ENCODE peak calls at places on chromosomes 12 and 14, in seven cellular contexts. One of them, this sample, is unnamed.

GRCh38 chr14:71555654-71556559 is 376.3 kb upstream of the RGS6 start:
- DNase-seq in prostate gland: no peak
- DNase-seq in mesothelial cell of epicardium: no peak
- DNase-seq in fibroblast of lung: no peak
- DNase-seq in stimulated activated CD4-positive, alpha-beta T cell treated with anti-CD3 and anti-CD28 coated beads, Interleukin-15, amount 100 ng/mL, for 1 hour: no peak
- DNase-seq in kidney glomerular epithelial cell: peak; percentile 8
- DNase-seq in GM04504: peak; percentile 21
- DNase-seq in this sample: peak; percentile 30

GRCh38 chr12:124767075-124767821 is 96.4 kb downstream of the SCARB1 start:
- DNase-seq in prostate gland: peak; percentile 61
- DNase-seq in mesothelial cell of epicardium: peak; percentile 80
- DNase-seq in fibroblast of lung: peak; percentile 58
- DNase-seq in stimulated activated CD4-positive, alpha-beta T cell treated with anti-CD3 and anti-CD28 coated beads, Interleukin-15, amount 100 ng/mL, for 1 hour: peak; percentile 69
- DNase-seq in kidney glomerular epithelial cell: peak; percentile 75
- DNase-seq in GM04504: no peak
- DNase-seq in this sample: no peak

GRCh38 chr12:62865860-62866407 is 69.0 kb downstream of the PPM1H start:
- DNase-seq in prostate gland: no peak
- DNase-seq in mesothelial cell of epicardium: no peak
- DNase-seq in fibroblast of lung: peak; percentile 22
- DNase-seq in stimulated activated CD4-positive, alpha-beta T cell treated with anti-CD3 and anti-CD28 coated beads, Interleukin-15, amount 100 ng/mL, for 1 hour: no peak
- DNase-seq in kidney glomerular epithelial cell: no peak
- DNase-seq in GM04504: no peak
- DNase-seq in this sample: no peak

GRCh38 chr12:5096241-5096880 is 52.7 kb downstream of the KCNA5 start:
- DNase-seq in prostate gland: no peak
- DNase-seq in mesothelial cell of epicardium: no peak
- DNase-seq in fibroblast of lung: peak; percentile 74
- DNase-seq in stimulated activated CD4-positive, alpha-beta T cell treated with anti-CD3 and anti-CD28 coated beads, Interleukin-15, amount 100 ng/mL, for 1 hour: no peak
- DNase-seq in kidney glomerular epithelial cell: no peak
- DNase-seq in GM04504: no peak
- DNase-seq in this sample: no peak

GRCh38 chr12:69000069-69000468 is 67.1 kb upstream of the CPM start:
- DNase-seq in prostate gland: no peak
- DNase-seq in mesothelial cell of epicardium: no peak
- DNase-seq in fibroblast of lung: no peak
- DNase-seq in stimulated activated CD4-positive, alpha-beta T cell treated with anti-CD3 and anti-CD28 coated beads, Interleukin-15, amount 100 ng/mL, for 1 hour: no peak
- DNase-seq in kidney glomerular epithelial cell: no peak
- DNase-seq in GM04504: no peak
- DNase-seq in this sample: no peak

GRCh38 chr12:23771230-23771949 is 178.1 kb downstream of the SOX5 start:
- DNase-seq in prostate gland: no peak
- DNase-seq in mesothelial cell of epicardium: no peak
- DNase-seq in fibroblast of lung: no peak
- DNase-seq in stimulated activated CD4-positive, alpha-beta T cell treated with anti-CD3 and anti-CD28 coated beads, Interleukin-15, amount 100 ng/mL, for 1 hour: no peak
- DNase-seq in kidney glomerular epithelial cell: no peak
- DNase-seq in GM04504: no peak
- DNase-seq in this sample: no peak

GRCh38 chr14:39268393-39268792 is 34.7 kb downstream of the MIA2 start:
- DNase-seq in prostate gland: no peak
- DNase-seq in mesothelial cell of epicardium: no peak
- DNase-seq in fibroblast of lung: peak; percentile 27
- DNase-seq in stimulated activated CD4-positive, alpha-beta T cell treated with anti-CD3 and anti-CD28 coated beads, Interleukin-15, amount 100 ng/mL, for 1 hour: no peak
- DNase-seq in kidney glomerular epithelial cell: peak; percentile 8
- DNase-seq in GM04504: no peak
- DNase-seq in this sample: no peak

GRCh38 chr12:4112734-4113396 is 160.7 kb upstream of the CCND2 start:
- DNase-seq in prostate gland: no peak
- DNase-seq in mesothelial cell of epicardium: no peak
- DNase-seq in fibroblast of lung: peak; percentile 40
- DNase-seq in stimulated activated CD4-positive, alpha-beta T cell treated with anti-CD3 and anti-CD28 coated beads, Interleukin-15, amount 100 ng/mL, for 1 hour: no peak
- DNase-seq in kidney glomerular epithelial cell: no peak
- DNase-seq in GM04504: no peak
- DNase-seq in this sample: no peak

GRCh38 chr12:74538491-74539258 is 1.0 kb downstream of the ATXN7L3B start:
- DNase-seq in prostate gland: no peak
- DNase-seq in mesothelial cell of epicardium: no peak
- DNase-seq in fibroblast of lung: peak; percentile 14
- DNase-seq in stimulated activated CD4-positive, alpha-beta T cell treated with anti-CD3 and anti-CD28 coated beads, Interleukin-15, amount 100 ng/mL, for 1 hour: no peak
- DNase-seq in kidney glomerular epithelial cell: no peak
- DNase-seq in GM04504: no peak
- DNase-seq in this sample: no peak

GRCh38 chr14:75156901-75157300 is 19.5 kb downstream of the TMED10 start:
- DNase-seq in prostate gland: no peak
- DNase-seq in mesothelial cell of epicardium: no peak
- DNase-seq in fibroblast of lung: no peak
- DNase-seq in stimulated activated CD4-positive, alpha-beta T cell treated with anti-CD3 and anti-CD28 coated beads, Interleukin-15, amount 100 ng/mL, for 1 hour: no peak
- DNase-seq in kidney glomerular epithelial cell: no peak
- DNase-seq in GM04504: no peak
- DNase-seq in this sample: no peak